ENCODE peak calls at places on chromosomes 13 and 19, in four cellular contexts. One of them, this sample, is unnamed.

GRCh38 chr19:18500820-18501219 is 21.1 kb downstream of the ELL start:
- DNase-seq in H54: no peak
- DNase-seq in pulmonary artery endothelial cell: no peak
- DNase-seq in left colon: no peak
- DNase-seq in this sample: no peak

GRCh38 chr19:33905937-33906577 is 109.4 kb downstream of the KCTD15 start:
- DNase-seq in pulmonary artery endothelial cell: no peak
- DNase-seq in left colon: peak
- DNase-seq in H54: no peak
- DNase-seq in this sample: peak

GRCh38 chr19:55199620-55200204 is 9.6 kb downstream of the PTPRH start:
- DNase-seq in pulmonary artery endothelial cell: no peak
- DNase-seq in left colon: no peak
- DNase-seq in H54: no peak
- DNase-seq in this sample: no peak

GRCh38 chr13:74045583-74045982 is 88.6 kb downstream of the KLF12 start:
- DNase-seq in left colon: no peak
- DNase-seq in H54: no peak
- DNase-seq in pulmonary artery endothelial cell: no peak
- DNase-seq in this sample: no peak

GRCh38 chr13:36685912-36686311 is 12.1 kb downstream of the SERTM1 start:
- DNase-seq in H54: no peak
- DNase-seq in left colon: no peak
- DNase-seq in pulmonary artery endothelial cell: no peak
- DNase-seq in this sample: no peak

GRCh38 chr19:31349160-31349881 is at the start of gene TSHZ3:
- DNase-seq in pulmonary artery endothelial cell: no peak
- DNase-seq in left colon: peak
- DNase-seq in H54: peak
- DNase-seq in this sample: peak

GRCh38 chr19:19531951-19532805 is 3.5 kb downstream of the YJEFN3 start:
- DNase-seq in left colon: peak
- DNase-seq in H54: no peak
- DNase-seq in pulmonary artery endothelial cell: no peak
- DNase-seq in this sample: peak

GRCh38 chr13:23657056-23657455 is 86.8 kb downstream of the TNFRSF19 start:
- DNase-seq in H54: no peak
- DNase-seq in left colon: no peak
- DNase-seq in pulmonary artery endothelial cell: no peak
- DNase-seq in this sample: no peak

GRCh38 chr13:38687246-38688229 is 661 bp downstream of the FREM2 start:
- DNase-seq in pulmonary artery endothelial cell: no peak
- DNase-seq in H54: no peak
- DNase-seq in left colon: peak
- DNase-seq in this sample: peak

GRCh38 chr13:64924401-64924800 is 2305.7 kb downstream of the PCDH9 start:
- DNase-seq in left colon: no peak
- DNase-seq in H54: no peak
- DNase-seq in pulmonary artery endothelial cell: no peak
- DNase-seq in this sample: no peak

GRCh38 chr19:3809881-3810707 is 23.9 kb upstream of the MATK start:
- DNase-seq in pulmonary artery endothelial cell: no peak
- DNase-seq in H54: no peak
- DNase-seq in left colon: no peak
- DNase-seq in this sample: no peak

GRCh38 chr19:6423499-6424189 is 967 bp downstream of the KHSRP start:
- DNase-seq in H54: peak
- DNase-seq in pulmonary artery endothelial cell: no peak
- DNase-seq in left colon: peak
- DNase-seq in this sample: no peak

GRCh38 chr13:111239754-111240670 is 80.4 kb upstream of the TEX29 start:
- DNase-seq in pulmonary artery endothelial cell: no peak
- DNase-seq in H54: no peak
- DNase-seq in left colon: no peak
- DNase-seq in this sample: no peak

GRCh38 chr19:50500060-50500752 is 10.8 kb downstream of the JOSD2 start:
- DNase-seq in H54: no peak
- DNase-seq in pulmonary artery endothelial cell: no peak
- DNase-seq in left colon: no peak
- DNase-seq in this sample: no peak

GRCh38 chr19:6108721-6109633 is 1.3 kb downstream of the RFX2 start:
- DNase-seq in pulmonary artery endothelial cell: no peak
- DNase-seq in H54: peak
- DNase-seq in left colon: peak
- DNase-seq in this sample: peak

GRCh38 chr19:5632241-5632612 is 9.3 kb downstream of the SAFB start:
- DNase-seq in left colon: no peak
- DNase-seq in H54: no peak
- DNase-seq in pulmonary artery endothelial cell: no peak
- DNase-seq in this sample: no peak

GRCh38 chr19:35124098-35125060 is 8.8 kb downstream of the FXYD3 start:
- DNase-seq in left colon: peak
- DNase-seq in pulmonary artery endothelial cell: peak
- DNase-seq in H54: peak
- DNase-seq in this sample: peak

GRCh38 chr19:16330368-16330801 is 5.8 kb downstream of the KLF2 start:
- DNase-seq in left colon: peak
- DNase-seq in pulmonary artery endothelial cell: no peak
- DNase-seq in H54: peak
- DNase-seq in this sample: no peak

GRCh38 chr13:43023244-43023931 is at the start of gene DNAJC15:
- DNase-seq in pulmonary artery endothelial cell: peak
- DNase-seq in H54: no peak
- DNase-seq in left colon: peak
- DNase-seq in this sample: peak

GRCh38 chr13:25300861-25301346 is 521 bp upstream of the NUP58 start:
- DNase-seq in H54: no peak
- DNase-seq in left colon: peak
- DNase-seq in pulmonary artery endothelial cell: no peak
- DNase-seq in this sample: peak

GRCh38 chr19:43723588-43723987 is 7.7 kb downstream of the IRGC start:
- DNase-seq in H54: no peak
- DNase-seq in pulmonary artery endothelial cell: no peak
- DNase-seq in left colon: no peak
- DNase-seq in this sample: no peak

GRCh38 chr13:111177081-111177711 is 62.1 kb downstream of the ARHGEF7 start:
- DNase-seq in H54: no peak
- DNase-seq in pulmonary artery endothelial cell: peak
- DNase-seq in left colon: peak
- DNase-seq in this sample: no peak

GRCh38 chr13:36332986-36333385 is 13.2 kb downstream of the SPART start:
- DNase-seq in pulmonary artery endothelial cell: no peak
- DNase-seq in H54: peak
- DNase-seq in left colon: no peak
- DNase-seq in this sample: no peak

GRCh38 chr13:88701551-88701950 is 1030.4 kb downstream of the SLITRK5 start:
- DNase-seq in pulmonary artery endothelial cell: no peak
- DNase-seq in H54: no peak
- DNase-seq in left colon: no peak
- DNase-seq in this sample: no peak

GRCh38 chr13:102798653-102799543 is at the start of the genes BIVM and POGLUT2:
- DNase-seq in pulmonary artery endothelial cell: peak
- DNase-seq in left colon: peak
- DNase-seq in H54: peak
- DNase-seq in this sample: peak

GRCh38 chr13:27599845-27600553 is 20.3 kb downstream of the LNX2 start:
- DNase-seq in pulmonary artery endothelial cell: peak
- DNase-seq in H54: no peak
- DNase-seq in left colon: no peak
- DNase-seq in this sample: no peak

GRCh38 chr19:49462492-49462891 is 9.5 kb downstream of the ALDH16A1 start:
- DNase-seq in left colon: no peak
- DNase-seq in pulmonary artery endothelial cell: no peak
- DNase-seq in H54: no peak
- DNase-seq in this sample: no peak

GRCh38 chr19:41740415-41741243 is 14.7 kb upstream of the CEACAM6 start:
- DNase-seq in H54: no peak
- DNase-seq in left colon: no peak
- DNase-seq in pulmonary artery endothelial cell: no peak
- DNase-seq in this sample: no peak

GRCh38 chr13:107459430-107459829 is 755.9 kb downstream of the LIG4 start:
- DNase-seq in pulmonary artery endothelial cell: no peak
- DNase-seq in left colon: no peak
- DNase-seq in H54: no peak
- DNase-seq in this sample: no peak

GRCh38 chr19:6069268-6069771 is 41.0 kb downstream of the RFX2 start:
- DNase-seq in H54: no peak
- DNase-seq in left colon: peak
- DNase-seq in pulmonary artery endothelial cell: no peak
- DNase-seq in this sample: no peak

GRCh38 chr13:35630551-35631275 is 154.2 kb upstream of the MAB21L1 start:
- DNase-seq in left colon: peak
- DNase-seq in H54: peak
- DNase-seq in pulmonary artery endothelial cell: no peak
- DNase-seq in this sample: peak

GRCh38 chr19:9295411-9295849 is 14.2 kb downstream of the ZNF699 start:
- DNase-seq in pulmonary artery endothelial cell: no peak
- DNase-seq in left colon: no peak
- DNase-seq in H54: no peak
- DNase-seq in this sample: no peak

This sample was measured in prostate gland.